ENCODE peak calls at places on chromosomes 7 and 10, in seven cellular contexts. U is HCT116, T is H1, R is SK-N-SH, J is GM12878, Q is K562, B is HepG2. X is an unnamed sample.
A peak's percentile ranks its signal among the peaks of the same experiment; 100 is the strongest.

GRCh38 chr7:23373151-23374004 is 74.2 kb downstream of the MALSU1 start:
- DNase-seq in U (no peak), T (no peak), B (no peak), J (peak; percentile 76), R (no peak), Q (no peak), X (no peak)

GRCh38 chr7:91651986-91652385 is 228.5 kb downstream of the MTERF1 start:
- DNase-seq in R (no peak), U (no peak), J (no peak), T (no peak), B (no peak), Q (no peak), X (no peak)

GRCh38 chr10:67629461-67629971 is 66.5 kb downstream of the CTNNA3 start:
- DNase-seq in U (no peak), T (no peak), Q (no peak), R (no peak), J (peak; percentile 36), B (no peak), X (no peak)

GRCh38 chr7:130946110-130946509 is 212.1 kb upstream of the KLF14 start:
- DNase-seq in R (no peak), T (no peak), U (no peak), B (peak; percentile 31), Q (no peak), J (no peak), X (no peak)

GRCh38 chr7:151115121-151115835 is 29.0 kb downstream of the AGAP3 start:
- DNase-seq in R (peak; percentile 84), B (no peak), J (no peak), T (peak; percentile 68), U (no peak), Q (no peak), X (no peak)

GRCh38 chr7:80838643-80839042 is 80.2 kb downstream of the SEMA3C start:
- DNase-seq in U (no peak), Q (no peak), J (no peak), B (no peak), T (no peak), R (no peak), X (no peak)

GRCh38 chr7:12436126-12436525 is 32.5 kb upstream of the VWDE start:
- DNase-seq in B (no peak), J (no peak), Q (no peak), R (no peak), U (no peak), T (no peak), X (no peak)

GRCh38 chr7:133709036-133709880 is 417.9 kb upstream of the LRGUK start:
- DNase-seq in B (no peak), Q (no peak), T (no peak), J (no peak), R (no peak), U (no peak), X (no peak)

GRCh38 chr7:388961-389701 is 99.2 kb downstream of the FOXL3 start:
- DNase-seq in U (no peak), Q (no peak), B (no peak), R (no peak), T (peak; percentile 40), J (no peak), X (no peak)

GRCh38 chr7:129493555-129493954 is 8.8 kb upstream of the SMKR1 start:
- DNase-seq in T (no peak), R (no peak), U (no peak), B (no peak), Q (no peak), J (no peak), X (no peak)

GRCh38 chr10:125260260-125260659 is 99.9 kb upstream of the CTBP2 start:
- DNase-seq in R (no peak), J (no peak), B (no peak), Q (no peak), U (no peak), T (peak; percentile 14), X (no peak)

GRCh38 chr7:84529480-84530205 is 335.1 kb upstream of the SEMA3A start:
- DNase-seq in Q (no peak), T (no peak), R (peak; percentile 7), B (no peak), J (no peak), U (peak; percentile 47), X (no peak)

GRCh38 chr7:35802649-35803048 is 1.8 kb downstream of the SEPTIN7 start:
- DNase-seq in Q (peak; percentile 40), R (peak; percentile 37), B (peak; percentile 26), T (no peak), U (no peak), J (no peak), X (no peak)

GRCh38 chr7:105932835-105933477 is 30.1 kb upstream of the CDHR3 start:
- DNase-seq in Q (no peak), T (no peak), B (no peak), R (no peak), J (no peak), U (no peak), X (peak; percentile 5)

GRCh38 chr7:112509390-112509789 is 28.6 kb downstream of the LSMEM1 start:
- DNase-seq in T (no peak), Q (no peak), U (no peak), J (no peak), B (no peak), R (no peak), X (no peak)

GRCh38 chr10:944034-944831 is 12.7 kb upstream of the LARP4B start:
- DNase-seq in T (no peak), B (no peak), J (no peak), U (no peak), Q (no peak), R (no peak), X (no peak)

GRCh38 chr10:73992899-73993788 is 4.8 kb upstream of the VCL start:
- DNase-seq in T (no peak), U (no peak), R (no peak), Q (peak; percentile 83), J (no peak), B (no peak), X (no peak)

GRCh38 chr7:19133891-19134290 is 11.3 kb downstream of the FERD3L start:
- DNase-seq in J (no peak), Q (no peak), U (no peak), R (no peak), T (no peak), B (no peak), X (no peak)

GRCh38 chr10:32446701-32447406 is 914 bp downstream of the CCDC7 start:
- DNase-seq in R (peak; percentile 35), U (peak; percentile 1), Q (peak; percentile 78), B (no peak), T (no peak), J (peak; percentile 9), X (peak; percentile 0)
- TF ChIP-seq YY1 in R (no peak), U (no peak), Q (no peak), B (no peak), T (no peak), J (no peak), X (no peak)

DNA sequence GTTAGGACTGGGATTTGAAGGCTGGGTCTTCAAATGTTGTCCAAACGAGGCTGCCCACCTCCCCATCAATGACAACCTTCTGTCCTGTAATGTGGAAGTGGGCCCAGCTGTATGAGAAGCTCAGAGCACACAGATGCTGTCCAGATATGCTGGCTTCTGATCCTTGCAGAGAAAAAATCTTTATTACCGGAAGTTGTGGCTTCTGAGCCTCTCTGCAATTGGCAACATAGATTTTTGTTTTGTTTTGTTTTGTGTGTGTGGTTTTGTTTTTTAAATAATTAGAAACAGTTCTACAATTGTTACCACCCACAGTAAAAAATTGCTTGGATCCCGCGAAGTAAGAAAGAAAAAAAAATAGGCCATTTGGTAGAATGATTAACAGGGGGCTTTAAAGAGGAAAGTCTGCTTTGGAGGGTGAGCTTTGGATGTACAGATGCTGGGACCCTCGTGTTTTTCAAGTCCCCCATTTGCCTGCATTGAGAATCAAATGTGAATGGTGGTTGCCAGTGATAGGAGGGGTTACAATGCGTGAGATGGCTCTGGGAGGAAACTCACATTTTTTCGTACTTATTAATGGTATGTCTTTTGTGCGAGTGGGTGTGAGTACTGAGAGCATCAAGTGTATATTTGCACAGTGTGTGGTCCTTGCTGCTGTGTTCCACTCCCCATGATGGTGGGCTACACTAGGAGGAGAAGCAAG is 153.2 kb downstream of the TCF7L2 start:
- DNase-seq in B (no peak), U (no peak), T (peak; percentile 31), Q (no peak), R (no peak), J (no peak), X (no peak)
- H3K4me3 ChIP-seq in B (no peak overlapping the region), U (no peak overlapping the region), T (no peak overlapping the region), Q (no peak overlapping the region), R (no peak overlapping the region), J (no peak overlapping the region), X (no peak overlapping the region)

GRCh38 chr10:110455440-110455839 is 42.3 kb upstream of the DUSP5 start:
- DNase-seq in U (no peak), T (no peak), B (no peak), R (no peak), Q (no peak), J (no peak), X (no peak)

GRCh38 chr10:110457851-110458582 is 39.7 kb upstream of the DUSP5 start:
- DNase-seq in R (no peak), U (no peak), J (no peak), B (no peak), T (no peak), Q (no peak), X (no peak)

GRCh38 chr10:110458583-110458920 is 39.2 kb upstream of the DUSP5 start:
- DNase-seq in J (no peak), B (no peak), R (no peak), U (no peak), T (no peak), Q (no peak), X (no peak)

GRCh38 chr10:110456046-110456445 is 41.7 kb upstream of the DUSP5 start:
- DNase-seq in U (no peak), J (no peak), T (no peak), B (no peak), Q (no peak), R (no peak), X (no peak)

DNA sequence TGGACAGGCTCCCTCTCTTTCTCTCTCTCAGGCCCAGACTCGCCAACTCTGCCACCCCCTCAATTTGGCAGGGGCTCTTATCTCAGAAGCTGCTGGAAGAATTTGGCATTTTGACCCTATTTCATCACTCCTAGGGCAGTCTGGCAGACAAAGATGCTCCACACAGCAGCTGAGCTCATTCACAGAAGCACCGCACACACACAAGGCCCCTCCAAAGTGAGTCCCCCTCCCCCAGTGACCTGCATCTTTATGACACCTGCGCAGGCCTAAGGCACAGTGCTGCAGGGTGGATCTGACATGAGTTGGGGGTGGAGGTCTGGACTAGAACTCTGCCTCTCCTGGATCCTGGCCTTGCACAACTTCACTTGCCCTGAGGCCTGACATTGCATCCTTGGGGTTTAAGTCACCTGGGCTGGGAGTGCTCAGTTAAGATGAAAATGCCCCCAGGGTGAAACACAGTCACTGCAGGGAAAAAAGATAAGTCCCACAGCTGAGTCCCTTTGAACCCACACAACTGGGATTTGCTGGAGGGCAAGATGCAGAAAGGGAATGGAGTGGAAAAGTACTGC is 41.1 kb upstream of the DUSP5 start:
- DNase-seq in B (no peak), Q (no peak), U (no peak), T (no peak), J (no peak), R (no peak), X (no peak)
- TF ChIP-seq YY1 in B (no peak), Q (no peak), U (no peak), T (no peak), J (no peak), R (no peak), X (no peak)

DNA sequence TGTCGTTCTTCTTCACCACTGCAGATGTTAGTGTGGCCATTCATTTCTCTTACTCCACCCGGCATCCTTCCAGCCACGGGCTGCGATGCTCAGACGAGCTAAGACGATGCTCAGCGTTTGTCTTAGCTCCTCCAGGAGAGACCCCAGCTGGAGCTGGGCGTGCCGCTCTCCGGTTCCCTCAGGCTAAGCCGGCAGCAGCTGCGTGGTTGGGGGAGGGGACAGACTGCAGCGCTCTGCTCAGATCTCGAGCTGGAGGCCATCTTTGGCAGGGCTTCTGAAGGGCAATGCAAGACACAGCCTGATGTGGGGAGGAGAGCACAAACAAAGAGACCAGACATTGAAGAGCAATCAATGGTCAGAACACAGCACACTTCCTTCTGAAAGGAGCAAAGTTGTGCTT is 4.8 kb downstream of the INA start:
- DNase-seq in B (no peak), Q (peak; percentile 27), J (no peak), T (peak; percentile 82), U (no peak), R (peak; percentile 45), X (peak; percentile 72)
- H3K4me3 ChIP-seq in B (no peak overlapping the region), Q (no peak overlapping the region), J (no peak overlapping the region), T (peak overlapping the region; percentile 26), U (no peak overlapping the region), R (no peak overlapping the region), X (no peak overlapping the region)

X was measured in NT2/D1.